ENCODE peak calls at places on chromosomes 6 and 20, in four cellular contexts. One of them, this sample, is unnamed.

GRCh38 chr20:25481235-25481917 is 73.9 kb downstream of the GINS1 start:
- DNase-seq in ascending aorta: no peak
- DNase-seq in A549: no peak
- DNase-seq in left lung: peak; percentile 49
- DNase-seq in this sample: no peak

GRCh38 chr6:127266892-127267741 is 453 bp downstream of the RNF146 start:
- DNase-seq in A549: peak; percentile 54
- DNase-seq in left lung: peak; percentile 92
- DNase-seq in ascending aorta: peak; percentile 8
- DNase-seq in this sample: peak; percentile 57

GRCh38 chr6:143027058-143027457 is 33.6 kb upstream of the AIG1 start:
- DNase-seq in left lung: no peak
- DNase-seq in ascending aorta: no peak
- DNase-seq in A549: peak; percentile 4
- DNase-seq in this sample: peak; percentile 64

GRCh38 chr20:8547035-8547649 is 415.1 kb downstream of the PLCB1 start:
- DNase-seq in ascending aorta: no peak
- DNase-seq in A549: no peak
- DNase-seq in left lung: no peak
- DNase-seq in this sample: no peak

GRCh38 chr6:5260111-5260620 is 584 bp downstream of the LYRM4 start:
- DNase-seq in left lung: peak; percentile 86
- DNase-seq in A549: peak; percentile 73
- DNase-seq in ascending aorta: no peak
- DNase-seq in this sample: peak; percentile 71

GRCh38 chr6:161444464-161444863 is 170.6 kb upstream of the AGPAT4 start:
- DNase-seq in ascending aorta: no peak
- DNase-seq in A549: no peak
- DNase-seq in left lung: no peak
- DNase-seq in this sample: peak; percentile 30

GRCh38 chr6:1322725-1323219 is 10.9 kb downstream of the FOXQ1 start:
- DNase-seq in left lung: no peak
- DNase-seq in ascending aorta: no peak
- DNase-seq in A549: peak; percentile 57
- DNase-seq in this sample: no peak

GRCh38 chr6:4401408-4402367 is 266.3 kb upstream of the ECI2 start:
- DNase-seq in ascending aorta: no peak
- DNase-seq in left lung: no peak
- DNase-seq in A549: peak; percentile 59
- DNase-seq in this sample: no peak

GRCh38 chr6:151140767-151141166 is 99.0 kb upstream of the AKAP12 start:
- DNase-seq in A549: no peak
- DNase-seq in left lung: no peak
- DNase-seq in ascending aorta: no peak
- DNase-seq in this sample: no peak

GRCh38 chr6:142459267-142459666 is 157.5 kb downstream of the ADGRG6 start:
- DNase-seq in left lung: no peak
- DNase-seq in A549: no peak
- DNase-seq in ascending aorta: no peak
- DNase-seq in this sample: no peak

GRCh38 chr6:144150673-144151009 is 324 bp downstream of the STX11 start:
- DNase-seq in A549: peak; percentile 45
- DNase-seq in left lung: no peak
- DNase-seq in ascending aorta: no peak
- DNase-seq in this sample: peak; percentile 56

GRCh38 chr6:21987501-21987957 is 309.3 kb downstream of the PRL start:
- DNase-seq in ascending aorta: peak; percentile 61
- DNase-seq in left lung: no peak
- DNase-seq in A549: peak; percentile 51
- DNase-seq in this sample: peak; percentile 13

GRCh38 chr6:116596815-116597214 is 19.5 kb upstream of the RSPH4A start:
- DNase-seq in ascending aorta: no peak
- DNase-seq in left lung: no peak
- DNase-seq in A549: peak; percentile 5
- DNase-seq in this sample: no peak

GRCh38 chr20:46078954-46079353 is 10.8 kb downstream of the NCOA5 start:
- DNase-seq in A549: no peak
- DNase-seq in left lung: no peak
- DNase-seq in ascending aorta: no peak
- DNase-seq in this sample: no peak

GRCh38 chr6:34154668-34155447 is 9.0 kb upstream of the GRM4 start:
- DNase-seq in left lung: peak; percentile 89
- DNase-seq in A549: peak; percentile 22
- DNase-seq in ascending aorta: no peak
- DNase-seq in this sample: peak; percentile 49

GRCh38 chr20:50115591-50116367 is 2.8 kb upstream of the UBE2V1 start:
- DNase-seq in A549: peak; percentile 96
- DNase-seq in left lung: peak; percentile 97
- DNase-seq in ascending aorta: peak; percentile 89
- DNase-seq in this sample: peak; percentile 98
- TF ChIP-seq CTCF in A549: no peak
- TF ChIP-seq CTCF in left lung: no peak
- TF ChIP-seq CTCF in ascending aorta: no peak
- TF ChIP-seq CTCF in this sample: no peak

DNA sequence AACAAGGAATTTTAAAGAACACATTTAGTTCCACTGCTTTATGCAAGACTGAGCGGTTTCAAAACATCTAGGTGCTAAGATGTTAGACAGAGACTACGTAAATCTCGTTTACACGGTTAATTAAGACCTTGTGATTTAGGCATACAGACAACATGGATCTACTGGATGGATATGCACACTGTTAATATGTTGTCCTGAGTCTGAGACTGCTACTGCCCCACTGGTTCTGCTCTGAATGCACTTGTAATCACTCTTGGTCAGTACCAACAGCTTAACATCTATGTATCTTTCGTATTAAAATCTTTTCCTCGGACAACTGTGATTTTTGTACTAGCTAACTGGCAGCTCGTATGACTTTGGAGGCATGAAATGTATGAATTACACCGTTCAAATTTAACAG is 3.1 kb downstream of the MAN1A1 start:
- DNase-seq in A549: no peak
- DNase-seq in ascending aorta: no peak
- DNase-seq in left lung: no peak
- DNase-seq in this sample: no peak
- H3K4me3 ChIP-seq in A549: no peak overlapping the region
- H3K4me3 ChIP-seq in ascending aorta: peak overlapping the region; percentile 97
- H3K4me3 ChIP-seq in left lung: peak overlapping the region; percentile 82
- H3K4me3 ChIP-seq in this sample: peak overlapping the region; percentile 95

GRCh38 chr6:47483853-47484546 is 6.4 kb downstream of the CD2AP start:
- DNase-seq in A549: no peak
- DNase-seq in ascending aorta: no peak
- DNase-seq in left lung: no peak
- DNase-seq in this sample: no peak

GRCh38 chr6:47483516-47483852 is 5.9 kb downstream of the CD2AP start:
- DNase-seq in A549: no peak
- DNase-seq in left lung: no peak
- DNase-seq in ascending aorta: no peak
- DNase-seq in this sample: no peak

GRCh38 chr6:47485083-47485482 is 7.5 kb downstream of the CD2AP start:
- DNase-seq in A549: no peak
- DNase-seq in left lung: no peak
- DNase-seq in ascending aorta: no peak
- DNase-seq in this sample: no peak

GRCh38 chr6:47484616-47485015 is 7.0 kb downstream of the CD2AP start:
- DNase-seq in A549: no peak
- DNase-seq in ascending aorta: no peak
- DNase-seq in left lung: no peak
- DNase-seq in this sample: no peak

DNA sequence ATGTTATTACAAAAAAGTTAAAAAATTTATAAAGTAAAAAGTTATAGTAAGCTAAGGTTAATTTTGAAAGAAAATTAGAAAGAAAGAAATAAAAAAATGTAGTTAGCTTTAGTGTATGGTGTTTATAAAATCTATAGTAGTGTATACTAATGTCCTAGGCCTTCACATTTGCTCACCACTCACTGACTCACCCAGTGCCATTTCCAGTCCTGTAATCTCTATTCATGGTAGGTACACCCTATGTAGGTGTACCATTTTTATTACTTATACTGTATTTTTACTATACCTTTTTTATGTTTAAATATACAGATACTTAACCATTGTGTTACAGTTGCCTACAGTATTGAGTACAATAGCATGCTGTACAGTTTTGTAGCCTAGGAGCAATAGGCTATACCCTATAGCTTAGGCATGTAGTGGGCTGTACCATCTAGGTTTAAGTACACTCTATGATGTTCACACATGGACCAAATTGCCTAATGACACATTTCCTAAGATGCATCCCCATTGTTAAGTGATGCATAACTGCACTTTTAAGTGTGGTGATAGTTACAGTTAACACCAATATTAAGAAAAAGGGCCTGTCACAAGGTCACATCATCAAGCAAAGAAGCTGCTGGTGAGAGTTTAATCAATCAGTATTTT is 8.0 kb downstream of the CD2AP start:
- DNase-seq in left lung: no peak
- DNase-seq in ascending aorta: no peak
- DNase-seq in A549: no peak
- DNase-seq in this sample: no peak
- H3K4me1 ChIP-seq in left lung: peaks cover 29% of the 10 kb centered on the region
- H3K4me1 ChIP-seq in ascending aorta: no peaks in the 10 kb centered on the region
- H3K4me1 ChIP-seq in A549: peaks cover 61% of the 10 kb centered on the region
- H3K4me1 ChIP-seq in this sample: peaks cover 14% of the 10 kb centered on the region

GRCh38 chr6:108171918-108172516 is 6.2 kb downstream of the NR2E1 start:
- DNase-seq in ascending aorta: no peak
- DNase-seq in left lung: no peak
- DNase-seq in A549: no peak
- DNase-seq in this sample: no peak

GRCh38 chr6:108174371-108175175 is 8.8 kb downstream of the NR2E1 start:
- DNase-seq in left lung: no peak
- DNase-seq in A549: no peak
- DNase-seq in ascending aorta: no peak
- DNase-seq in this sample: peak; percentile 32

GRCh38 chr6:108176281-108177089 is 10.7 kb downstream of the NR2E1 start:
- DNase-seq in ascending aorta: no peak
- DNase-seq in A549: no peak
- DNase-seq in left lung: peak; percentile 81
- DNase-seq in this sample: no peak

GRCh38 chr6:108175176-108175591 is 9.4 kb downstream of the NR2E1 start:
- DNase-seq in A549: no peak
- DNase-seq in ascending aorta: no peak
- DNase-seq in left lung: peak; percentile 42
- DNase-seq in this sample: no peak

DNA sequence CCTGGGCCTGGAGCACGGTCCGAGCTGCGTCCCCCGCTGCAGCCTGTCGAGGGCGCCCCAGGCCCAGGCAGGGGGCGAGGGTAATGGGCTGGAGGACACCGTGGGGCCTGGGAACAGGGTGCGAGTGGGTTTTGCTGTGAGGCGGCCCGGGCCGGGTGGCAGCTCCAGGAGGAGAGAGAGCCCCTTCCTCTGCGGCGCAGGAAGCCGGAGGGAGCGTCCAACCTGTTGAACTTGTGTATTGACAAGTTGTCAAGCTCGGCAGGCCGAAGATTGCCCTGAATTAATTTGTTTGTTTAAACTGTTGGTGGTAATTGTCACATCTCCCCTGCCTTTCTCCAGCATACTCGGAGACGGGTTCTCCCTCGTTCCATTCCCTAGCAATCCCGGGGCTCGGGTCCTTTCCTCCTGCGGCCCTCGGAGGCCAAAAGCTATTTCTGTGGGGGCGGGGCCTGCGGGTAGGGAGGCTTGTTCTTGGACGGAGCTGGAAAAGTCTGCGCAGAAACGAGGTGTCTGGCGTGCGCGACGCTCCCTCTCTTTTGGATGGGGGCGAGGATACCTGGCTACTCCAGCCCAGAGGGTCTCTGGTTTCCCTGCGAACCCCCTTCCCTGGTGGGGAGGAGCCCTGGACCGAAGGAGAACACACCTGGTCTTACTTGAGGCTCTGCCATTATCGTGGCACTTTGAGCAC is 9.9 kb downstream of the NR2E1 start:
- DNase-seq in A549: no peak
- DNase-seq in left lung: peak; percentile 88
- DNase-seq in ascending aorta: no peak
- DNase-seq in this sample: no peak
- TF ChIP-seq CTCF in A549: no peak
- TF ChIP-seq CTCF in left lung: no peak
- TF ChIP-seq CTCF in ascending aorta: no peak
- TF ChIP-seq CTCF in this sample: no peak

DNA sequence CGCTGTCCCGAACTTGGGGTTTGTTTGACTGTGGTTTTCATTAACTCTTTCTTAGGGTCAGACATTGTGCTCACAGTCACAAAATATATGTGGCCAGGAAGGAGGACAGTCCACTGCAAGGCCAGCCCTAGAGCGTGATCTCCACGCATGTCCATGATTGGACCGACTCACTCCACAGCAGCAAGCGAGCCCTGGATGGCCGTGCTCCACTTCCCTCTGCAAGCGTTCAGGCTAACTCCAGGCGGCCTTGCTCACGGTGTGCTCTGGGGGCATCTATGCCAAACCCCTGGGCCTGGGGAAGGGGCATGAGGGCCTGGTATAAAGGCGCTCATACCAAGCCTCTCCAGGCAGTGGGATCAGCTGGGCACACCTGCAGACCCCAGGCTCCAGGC is 5.6 kb downstream of the DACT2 start:
- DNase-seq in left lung: peak; percentile 58
- DNase-seq in A549: no peak
- DNase-seq in ascending aorta: no peak
- DNase-seq in this sample: no peak
- H3K4me3 ChIP-seq in left lung: no peak overlapping the region
- H3K4me3 ChIP-seq in A549: no peak overlapping the region
- H3K4me3 ChIP-seq in ascending aorta: no peak overlapping the region
- H3K4me3 ChIP-seq in this sample: no peak overlapping the region

GRCh38 chr6:41565701-41566100 is 19.5 kb downstream of the FOXP4 start:
- DNase-seq in ascending aorta: no peak
- DNase-seq in A549: no peak
- DNase-seq in left lung: no peak
- DNase-seq in this sample: no peak
- H3K4me1 ChIP-seq in ascending aorta: no peaks in the 10 kb centered on the region
- H3K4me1 ChIP-seq in A549: peaks cover 22% of the 10 kb centered on the region
- H3K4me1 ChIP-seq in left lung: peaks cover 11% of the 10 kb centered on the region
- H3K4me1 ChIP-seq in this sample: peaks cover 46% of the 10 kb centered on the region

DNA sequence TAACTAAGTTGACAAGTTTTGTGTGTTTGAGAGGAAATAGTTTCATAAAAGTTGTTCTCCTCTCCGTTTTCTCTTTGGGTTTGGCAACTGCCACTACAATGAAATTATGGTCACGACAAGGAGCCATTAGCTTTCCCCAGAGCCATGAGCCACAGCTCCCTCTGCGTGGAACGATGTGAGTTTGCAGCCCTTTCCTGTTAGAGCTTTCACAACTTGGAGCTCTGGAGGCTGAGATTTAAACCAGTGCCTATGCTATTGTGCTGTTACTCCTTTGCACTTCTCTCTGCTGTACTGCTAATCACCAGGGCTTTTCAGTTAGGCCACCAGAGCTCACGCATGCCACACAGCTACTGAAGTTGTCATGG is 29.3 kb upstream of the TXNDC5 start:
- DNase-seq in ascending aorta: no peak
- DNase-seq in left lung: no peak
- DNase-seq in A549: no peak
- DNase-seq in this sample: no peak
- TF ChIP-seq CTCF in ascending aorta: no peak
- TF ChIP-seq CTCF in left lung: no peak
- TF ChIP-seq CTCF in A549: no peak
- TF ChIP-seq CTCF in this sample: no peak

DNA sequence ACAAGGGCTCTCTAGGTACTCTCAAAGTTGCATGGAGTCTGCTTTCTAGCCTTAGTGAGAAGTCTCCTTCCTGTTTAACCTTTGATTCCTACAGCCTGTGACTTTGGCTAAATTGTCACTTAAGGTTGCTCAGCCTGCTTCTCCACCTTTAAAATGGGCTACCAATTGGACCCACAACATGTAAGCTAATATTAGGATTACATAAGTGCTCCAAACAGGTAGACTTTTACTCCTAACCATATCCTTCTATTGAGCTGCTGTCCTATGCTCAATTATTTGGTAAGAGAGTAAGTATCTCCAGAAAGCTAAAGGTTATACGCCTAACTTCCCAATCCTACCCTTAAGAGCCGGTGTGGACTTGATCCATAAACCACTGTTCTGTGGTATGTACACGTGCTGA is 2.9 kb downstream of the PCNA start:
- DNase-seq in left lung: no peak
- DNase-seq in ascending aorta: no peak
- DNase-seq in A549: no peak
- DNase-seq in this sample: no peak
- H3K4me3 ChIP-seq in left lung: no peak overlapping the region
- H3K4me3 ChIP-seq in ascending aorta: no peak overlapping the region
- H3K4me3 ChIP-seq in A549: no peak overlapping the region
- H3K4me3 ChIP-seq in this sample: no peak overlapping the region

This sample was measured in thyroid gland.